ENCODE peak calls at places on chromosomes 6 and 20, in eight cellular contexts. One of them, this sample, is unnamed. For H3K4me1, the result is how much of the 10 kb centered on the place peaks cover.

GRCh38 chr20:61706562-61706961 is 359.1 kb downstream of the TAF4 start:
- DNase-seq in sigmoid colon: no peak
- DNase-seq in prostate gland: no peak
- DNase-seq in tibial nerve: no peak
- DNase-seq in A549: no peak
- DNase-seq in OCI-LY7: no peak
- DNase-seq in aorta: no peak
- DNase-seq in psoas muscle: no peak
- DNase-seq in this sample: no peak

GRCh38 chr6:20976391-20976790 is 442.1 kb downstream of the CDKAL1 start:
- DNase-seq in sigmoid colon: no peak
- DNase-seq in prostate gland: no peak
- DNase-seq in tibial nerve: no peak
- DNase-seq in A549: no peak
- DNase-seq in OCI-LY7: no peak
- DNase-seq in aorta: no peak
- DNase-seq in psoas muscle: no peak
- DNase-seq in this sample: no peak

GRCh38 chr6:6981923-6982322 is 125.8 kb upstream of the RREB1 start:
- DNase-seq in sigmoid colon: no peak
- DNase-seq in prostate gland: no peak
- DNase-seq in tibial nerve: no peak
- DNase-seq in A549: no peak
- DNase-seq in OCI-LY7: no peak
- DNase-seq in aorta: no peak
- DNase-seq in psoas muscle: no peak
- DNase-seq in this sample: no peak

GRCh38 chr6:149046164-149046821 is 271.2 kb upstream of the TAB2 start:
- DNase-seq in sigmoid colon: no peak
- DNase-seq in prostate gland: no peak
- DNase-seq in tibial nerve: no peak
- DNase-seq in A549: no peak
- DNase-seq in OCI-LY7: no peak
- DNase-seq in aorta: no peak
- DNase-seq in psoas muscle: no peak
- DNase-seq in this sample: no peak

GRCh38 chr20:61951695-61952533 is 113.8 kb downstream of the TAF4 start:
- DNase-seq in sigmoid colon: peak
- DNase-seq in prostate gland: no peak
- DNase-seq in tibial nerve: no peak
- DNase-seq in A549: no peak
- DNase-seq in OCI-LY7: no peak
- DNase-seq in aorta: no peak
- DNase-seq in psoas muscle: no peak
- DNase-seq in this sample: peak

GRCh38 chr20:45343867-45344721 is 4.1 kb downstream of the SDC4 start:
- DNase-seq in sigmoid colon: peak
- DNase-seq in prostate gland: peak
- DNase-seq in tibial nerve: no peak
- DNase-seq in A549: peak
- DNase-seq in OCI-LY7: no peak
- DNase-seq in aorta: peak
- DNase-seq in psoas muscle: peak
- DNase-seq in this sample: no peak

GRCh38 chr6:21740719-21741118 is 147.2 kb downstream of the SOX4 start:
- DNase-seq in sigmoid colon: no peak
- DNase-seq in prostate gland: no peak
- DNase-seq in tibial nerve: no peak
- DNase-seq in A549: no peak
- DNase-seq in OCI-LY7: no peak
- DNase-seq in aorta: no peak
- DNase-seq in psoas muscle: no peak
- DNase-seq in this sample: no peak

GRCh38 chr6:160131636-160132296 is 10.2 kb downstream of the SLC22A1 start:
- DNase-seq in sigmoid colon: no peak
- DNase-seq in prostate gland: no peak
- DNase-seq in tibial nerve: no peak
- DNase-seq in A549: no peak
- DNase-seq in OCI-LY7: no peak
- DNase-seq in aorta: no peak
- DNase-seq in psoas muscle: no peak
- DNase-seq in this sample: no peak

GRCh38 chr6:39298061-39298460 is 16.2 kb downstream of the KCNK17 start:
- DNase-seq in sigmoid colon: no peak
- DNase-seq in prostate gland: no peak
- DNase-seq in tibial nerve: no peak
- DNase-seq in A549: no peak
- DNase-seq in OCI-LY7: no peak
- DNase-seq in aorta: no peak
- DNase-seq in psoas muscle: peak
- DNase-seq in this sample: no peak

GRCh38 chr6:140193269-140193668 is 818.8 kb upstream of the CITED2 start:
- DNase-seq in sigmoid colon: no peak
- DNase-seq in prostate gland: no peak
- DNase-seq in tibial nerve: no peak
- DNase-seq in A549: no peak
- DNase-seq in OCI-LY7: peak
- DNase-seq in aorta: no peak
- DNase-seq in psoas muscle: no peak
- DNase-seq in this sample: no peak

GRCh38 chr6:43923376-43924221 is 153.6 kb downstream of the VEGFA start:
- DNase-seq in sigmoid colon: peak
- DNase-seq in prostate gland: no peak
- DNase-seq in tibial nerve: no peak
- DNase-seq in A549: no peak
- DNase-seq in OCI-LY7: no peak
- DNase-seq in aorta: peak
- DNase-seq in psoas muscle: no peak
- DNase-seq in this sample: no peak

GRCh38 chr20:59068534-59068933 is 25.9 kb upstream of the PRELID3B start:
- DNase-seq in sigmoid colon: no peak
- DNase-seq in prostate gland: no peak
- DNase-seq in tibial nerve: no peak
- DNase-seq in A549: no peak
- DNase-seq in OCI-LY7: no peak
- DNase-seq in aorta: no peak
- DNase-seq in psoas muscle: no peak
- DNase-seq in this sample: no peak

GRCh38 chr6:155171109-155171746 is 92.6 kb upstream of the CLDN20 start:
- DNase-seq in sigmoid colon: peak
- DNase-seq in prostate gland: no peak
- DNase-seq in tibial nerve: no peak
- DNase-seq in A549: peak
- DNase-seq in OCI-LY7: no peak
- DNase-seq in aorta: peak
- DNase-seq in psoas muscle: peak
- DNase-seq in this sample: peak

GRCh38 chr6:31690231-31691077 is 9.6 kb upstream of the LY6G5C start:
- DNase-seq in sigmoid colon: no peak
- DNase-seq in prostate gland: no peak
- DNase-seq in tibial nerve: no peak
- DNase-seq in A549: no peak
- DNase-seq in OCI-LY7: no peak
- DNase-seq in aorta: no peak
- DNase-seq in psoas muscle: no peak
- DNase-seq in this sample: peak

DNA sequence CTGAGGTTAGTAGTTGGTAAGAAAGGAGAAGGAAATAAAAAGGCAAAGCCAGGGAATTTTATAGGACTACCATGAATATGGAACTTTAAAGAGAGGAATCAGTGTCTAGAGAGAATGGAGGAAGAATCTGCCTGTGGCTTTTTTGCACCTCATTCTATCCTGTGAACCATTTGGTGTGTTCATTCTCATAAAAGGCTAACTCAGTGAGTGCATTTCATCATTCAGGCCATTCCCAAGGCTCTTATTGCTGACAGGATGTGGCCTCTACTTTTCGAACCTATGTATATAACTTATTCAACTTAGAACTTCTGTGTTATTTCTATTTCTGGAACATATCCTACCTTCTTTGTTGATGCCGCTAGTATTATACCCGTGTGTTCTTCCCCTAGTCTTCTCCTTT is 27.1 kb downstream of the HSF2 start:
- DNase-seq in sigmoid colon: no peak
- DNase-seq in prostate gland: no peak
- DNase-seq in tibial nerve: no peak
- DNase-seq in A549: no peak
- DNase-seq in OCI-LY7: no peak
- DNase-seq in aorta: no peak
- DNase-seq in psoas muscle: no peak
- DNase-seq in this sample: no peak
- H3K27ac ChIP-seq in sigmoid colon: no peak
- H3K27ac ChIP-seq in prostate gland: no peak
- H3K27ac ChIP-seq in tibial nerve: no peak
- H3K27ac ChIP-seq in A549: no peak
- H3K27ac ChIP-seq in OCI-LY7: no peak
- H3K27ac ChIP-seq in aorta: no peak
- H3K27ac ChIP-seq in psoas muscle: no peak
- H3K27ac ChIP-seq in this sample: no peak

GRCh38 chr20:57392130-57392445 is 892 bp downstream of the RBM38 start:
- DNase-seq in sigmoid colon: peak
- DNase-seq in prostate gland: no peak
- DNase-seq in tibial nerve: no peak
- DNase-seq in A549: no peak
- DNase-seq in OCI-LY7: no peak
- DNase-seq in aorta: peak
- DNase-seq in psoas muscle: no peak
- DNase-seq in this sample: no peak
- H3K4me1 ChIP-seq in sigmoid colon: half or more
- H3K4me1 ChIP-seq in prostate gland: under half
- H3K4me1 ChIP-seq in tibial nerve: half or more
- H3K4me1 ChIP-seq in A549: under half
- H3K4me1 ChIP-seq in OCI-LY7: half or more
- H3K4me1 ChIP-seq in aorta: under half
- H3K4me1 ChIP-seq in psoas muscle: under half
- H3K4me1 ChIP-seq in this sample: half or more

DNA sequence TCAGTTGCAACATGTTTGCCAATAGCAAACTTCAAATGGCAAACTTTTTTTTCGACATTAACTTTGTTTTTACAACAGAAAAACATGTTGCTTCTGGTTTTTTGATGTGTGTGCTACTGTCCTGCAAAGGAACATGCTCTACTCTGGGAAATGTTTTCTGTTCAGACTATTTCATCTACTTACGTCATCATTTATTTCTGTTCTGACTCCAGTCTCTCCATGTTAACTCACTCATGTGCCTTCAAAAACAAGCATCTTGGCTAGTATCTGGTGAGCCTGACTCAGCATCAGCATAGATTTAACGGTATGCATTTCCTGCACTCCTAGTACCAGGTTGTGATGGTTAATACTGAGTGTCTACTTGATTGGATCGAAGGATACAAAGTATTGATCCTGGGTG is 36.1 kb upstream of the MAP7 start:
- DNase-seq in sigmoid colon: no peak
- DNase-seq in prostate gland: no peak
- DNase-seq in tibial nerve: no peak
- DNase-seq in A549: peak
- DNase-seq in OCI-LY7: no peak
- DNase-seq in aorta: no peak
- DNase-seq in psoas muscle: no peak
- DNase-seq in this sample: no peak
- H3K27ac ChIP-seq in sigmoid colon: peak
- H3K27ac ChIP-seq in prostate gland: peak
- H3K27ac ChIP-seq in tibial nerve: peak
- H3K27ac ChIP-seq in A549: peak
- H3K27ac ChIP-seq in OCI-LY7: no peak
- H3K27ac ChIP-seq in aorta: peak
- H3K27ac ChIP-seq in psoas muscle: peak
- H3K27ac ChIP-seq in this sample: peak

GRCh38 chr20:34264141-34264540 is 22.9 kb downstream of the ASIP start:
- DNase-seq in sigmoid colon: no peak
- DNase-seq in prostate gland: no peak
- DNase-seq in tibial nerve: no peak
- DNase-seq in A549: no peak
- DNase-seq in OCI-LY7: no peak
- DNase-seq in aorta: no peak
- DNase-seq in psoas muscle: no peak
- DNase-seq in this sample: no peak

GRCh38 chr20:34271961-34272360 is 30.7 kb downstream of the ASIP start:
- DNase-seq in sigmoid colon: no peak
- DNase-seq in prostate gland: no peak
- DNase-seq in tibial nerve: no peak
- DNase-seq in A549: no peak
- DNase-seq in OCI-LY7: no peak
- DNase-seq in aorta: no peak
- DNase-seq in psoas muscle: no peak
- DNase-seq in this sample: no peak

GRCh38 chr20:34268851-34269668 is 27.8 kb downstream of the ASIP start:
- DNase-seq in sigmoid colon: no peak
- DNase-seq in prostate gland: peak
- DNase-seq in tibial nerve: no peak
- DNase-seq in A549: no peak
- DNase-seq in OCI-LY7: no peak
- DNase-seq in aorta: peak
- DNase-seq in psoas muscle: no peak
- DNase-seq in this sample: no peak

GRCh38 chr20:34269996-34270627 is 28.9 kb downstream of the ASIP start:
- DNase-seq in sigmoid colon: no peak
- DNase-seq in prostate gland: peak
- DNase-seq in tibial nerve: no peak
- DNase-seq in A549: no peak
- DNase-seq in OCI-LY7: no peak
- DNase-seq in aorta: no peak
- DNase-seq in psoas muscle: no peak
- DNase-seq in this sample: no peak

GRCh38 chr20:34268145-34268544 is 26.9 kb downstream of the ASIP start:
- DNase-seq in sigmoid colon: peak
- DNase-seq in prostate gland: no peak
- DNase-seq in tibial nerve: no peak
- DNase-seq in A549: no peak
- DNase-seq in OCI-LY7: no peak
- DNase-seq in aorta: no peak
- DNase-seq in psoas muscle: no peak
- DNase-seq in this sample: no peak
- H3K4me1 ChIP-seq in sigmoid colon: under half
- H3K4me1 ChIP-seq in prostate gland: under half
- H3K4me1 ChIP-seq in tibial nerve: under half
- H3K4me1 ChIP-seq in A549: under half
- H3K4me1 ChIP-seq in OCI-LY7: under half
- H3K4me1 ChIP-seq in aorta: under half
- H3K4me1 ChIP-seq in psoas muscle: under half
- H3K4me1 ChIP-seq in this sample: under half

GRCh38 chr6:125611573-125612399 is 137.6 kb upstream of the HEY2 start:
- DNase-seq in sigmoid colon: no peak
- DNase-seq in prostate gland: no peak
- DNase-seq in tibial nerve: no peak
- DNase-seq in A549: no peak
- DNase-seq in OCI-LY7: no peak
- DNase-seq in aorta: peak
- DNase-seq in psoas muscle: no peak
- DNase-seq in this sample: peak
- H3K27ac ChIP-seq in sigmoid colon: no peak
- H3K27ac ChIP-seq in prostate gland: no peak
- H3K27ac ChIP-seq in tibial nerve: peak
- H3K27ac ChIP-seq in A549: no peak
- H3K27ac ChIP-seq in OCI-LY7: no peak
- H3K27ac ChIP-seq in aorta: peak
- H3K27ac ChIP-seq in psoas muscle: no peak
- H3K27ac ChIP-seq in this sample: peak